ENCODE peak calls at places on chromosomes 7 and 10, in four cellular contexts. Y, V, B and E are unnamed samples.

GRCh38 chr10:68043030-68043429 is 32.1 kb downstream of the HERC4 start:
- DNase-seq in Y (no peak), V (no peak), B (no peak), E (no peak)

GRCh38 chr10:37831495-37832333 is 25.7 kb downstream of the ZNF248 start:
- DNase-seq in V (no peak), Y (no peak), B (no peak), E (no peak)

GRCh38 chr10:986881-987634 is 1.2 kb upstream of the GTPBP4 start:
- DNase-seq in Y (no peak), B (no peak), V (no peak), E (no peak)

GRCh38 chr10:26776258-26776657 is 78.8 kb downstream of the PDSS1 start:
- DNase-seq in Y (no peak), B (no peak), V (no peak), E (no peak)

GRCh38 chr10:114199239-114199638 is 20.1 kb downstream of the TDRD1 start:
- DNase-seq in V (no peak), Y (no peak), B (no peak), E (no peak)

GRCh38 chr7:75937958-75938786 is 23.2 kb downstream of the POR start:
- DNase-seq in Y (no peak), V (no peak), B (no peak), E (peak)

GRCh38 chr7:104642551-104642950 is 314.1 kb downstream of the LHFPL3 start:
- DNase-seq in Y (no peak), V (no peak), B (no peak), E (no peak)

GRCh38 chr7:107076781-107077698 is 32.5 kb downstream of the PRKAR2B start:
- DNase-seq in B (no peak), Y (no peak), V (no peak), E (peak)

GRCh38 chr10:118110750-118111149 is 64.0 kb upstream of the RAB11FIP2 start:
- DNase-seq in V (no peak), B (no peak), Y (no peak), E (no peak)

GRCh38 chr7:99123571-99124033 is 20.3 kb downstream of the SMURF1 start:
- DNase-seq in Y (no peak), B (no peak), V (peak), E (no peak)

GRCh38 chr7:156005202-156005821 is 193.0 kb upstream of the SHH start:
- DNase-seq in B (no peak), V (no peak), Y (no peak), E (no peak)

GRCh38 chr7:30304177-30304884 is 19.9 kb downstream of the ZNRF2 start:
- DNase-seq in B (no peak), V (no peak), Y (no peak), E (no peak)

GRCh38 chr10:112519129-112519761 is 72.2 kb downstream of the VTI1A start:
- DNase-seq in B (no peak), V (no peak), Y (no peak), E (no peak)

GRCh38 chr10:132296671-132297443 is 10.9 kb downstream of the STK32C start:
- DNase-seq in Y (no peak), B (no peak), V (no peak), E (no peak)

GRCh38 chr10:17910144-17910789 is 41.5 kb upstream of the SLC39A12 start:
- DNase-seq in B (peak), V (no peak), Y (no peak), E (peak)

GRCh38 chr10:124559372-124560132 is 97.9 kb downstream of the LHPP start:
- DNase-seq in B (no peak), Y (no peak), V (no peak), E (no peak)

GRCh38 chr7:116524609-116525297 is at the start of gene CAV1:
- DNase-seq in Y (no peak), B (no peak), V (no peak), E (peak)

GRCh38 chr10:29617880-29618340 is 16.9 kb downstream of the SVIL start:
- DNase-seq in V (no peak), Y (no peak), B (no peak), E (no peak)

GRCh38 chr7:36272567-36273269 is 116.9 kb upstream of the ANLN start:
- DNase-seq in B (no peak), Y (no peak), V (no peak), E (no peak)

GRCh38 chr10:49539320-49539885 is 482 bp upstream of the ERCC6 start:
- DNase-seq in B (no peak), V (peak), Y (peak), E (peak)

GRCh38 chr10:133160813-133161471 is 923 bp downstream of the KNDC1 start:
- DNase-seq in V (no peak), B (no peak), Y (no peak), E (no peak)

GRCh38 chr10:93106631-93107072 is 33.0 kb downstream of the CYP26A1 start:
- DNase-seq in B (no peak), V (no peak), Y (no peak), E (no peak)

GRCh38 chr7:65980478-65981250 is 1.3 kb downstream of the GUSB start:
- DNase-seq in B (peak), V (peak), Y (peak), E (peak)

GRCh38 chr7:73526892-73527821 is 5.1 kb upstream of the BAZ1B start:
- DNase-seq in B (no peak), Y (no peak), V (no peak), E (peak)

GRCh38 chr7:100752994-100753393 is 19.6 kb downstream of the ZAN start:
- DNase-seq in B (no peak), Y (no peak), V (no peak), E (no peak)

GRCh38 chr7:108459922-108460551 is 3.8 kb upstream of the NRCAM start:
- DNase-seq in V (no peak), B (no peak), Y (no peak), E (peak)

GRCh38 chr7:8058852-8059251 is 90.3 kb downstream of the GLCCI1 start:
- DNase-seq in B (no peak), Y (no peak), V (no peak), E (no peak)

GRCh38 chr7:87001214-87001613 is 58.2 kb downstream of the ELAPOR2 start:
- DNase-seq in V (no peak), Y (no peak), B (no peak), E (no peak)

GRCh38 chr7:138328215-138328614 is 131.8 kb upstream of the TRIM24 start:
- DNase-seq in V (no peak), Y (no peak), B (no peak), E (no peak)

GRCh38 chr7:135904282-135904681 is 72.9 kb downstream of the MTPN start:
- DNase-seq in B (no peak), V (no peak), Y (no peak), E (no peak)

GRCh38 chr7:135147341-135147898 is 452 bp upstream of the TMEM140 start:
- DNase-seq in V (no peak), B (no peak), Y (no peak), E (no peak)

GRCh38 chr10:23065549-23065948 is 29.8 kb upstream of the MSRB2 start:
- DNase-seq in B (no peak), Y (no peak), V (no peak), E (no peak)

GRCh38 chr7:157573244-157573643 is 236.4 kb downstream of the DNAJB6 start:
- DNase-seq in B (no peak), V (no peak), Y (no peak), E (no peak)

GRCh38 chr7:2261611-2262010 is 19.6 kb downstream of the NUDT1 start:
- DNase-seq in V (no peak), Y (no peak), B (no peak), E (no peak)

GRCh38 chr10:27235706-27236105 is 4.9 kb downstream of the ACBD5 start:
- DNase-seq in Y (no peak), V (no peak), B (no peak), E (no peak)

GRCh38 chr10:49619613-49620012 is 5.8 kb downstream of the CHAT start:
- DNase-seq in B (no peak), V (no peak), Y (no peak), E (no peak)

GRCh38 chr10:121952226-121952625 is 22.8 kb downstream of the NSMCE4A start:
- DNase-seq in B (no peak), V (no peak), Y (no peak), E (no peak)

GRCh38 chr7:91046322-91047088 is 217.7 kb upstream of the FZD1 start:
- DNase-seq in B (no peak), Y (no peak), V (no peak), E (no peak)

DNA sequence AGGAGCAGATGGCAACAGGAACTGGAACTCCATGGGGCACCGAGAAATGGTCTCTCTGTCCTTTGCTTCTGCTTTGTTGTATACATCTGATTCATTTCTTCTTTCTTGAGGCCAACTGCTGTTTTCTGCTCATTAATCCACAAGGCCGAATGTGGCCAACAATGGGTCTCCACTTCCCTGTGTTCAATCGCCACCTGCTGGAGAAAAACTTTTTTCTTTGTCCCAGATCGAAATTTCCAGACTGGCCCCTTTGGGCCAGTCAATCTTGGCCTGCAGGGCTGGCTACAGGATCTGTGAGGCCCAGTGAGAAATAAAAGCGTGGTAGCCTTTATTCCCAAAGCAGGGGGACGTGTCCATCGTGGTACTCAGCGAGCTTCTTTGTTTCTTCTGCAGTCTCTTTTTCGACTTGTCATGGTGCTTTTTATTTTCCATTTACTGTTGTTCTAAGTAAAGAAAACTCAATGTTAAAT is 58.8 kb downstream of the PARP12 start:
- DNase-seq in V (peak), B (peak), Y (peak), E (peak)
- TF ChIP-seq SPI1 in V (no peak), B (peak), Y (peak), E (peak)

GRCh38 chr7:123583821-123584220 is 17.8 kb upstream of the ASB15 start:
- DNase-seq in V (no peak), Y (no peak), B (no peak), E (no peak)

GRCh38 chr7:123588376-123588775 is 13.2 kb upstream of the ASB15 start:
- DNase-seq in V (no peak), B (no peak), Y (no peak), E (no peak)
- TF ChIP-seq SPI1 in V (no peak), B (no peak), Y (no peak), E (no peak)

GRCh38 chr10:46050956-46051355 is 4.9 kb upstream of the MSMB start:
- DNase-seq in B (no peak), V (no peak), Y (no peak), E (no peak)

GRCh38 chr10:46042527-46042926 is 3.5 kb downstream of the MSMB start:
- DNase-seq in V (no peak), Y (no peak), B (no peak), E (no peak)

GRCh38 chr10:46052057-46052790 is 6.2 kb upstream of the MSMB start:
- DNase-seq in V (no peak), Y (no peak), B (no peak), E (no peak)

GRCh38 chr10:46048152-46048551 is 2.1 kb upstream of the MSMB start:
- DNase-seq in Y (no peak), V (no peak), B (no peak), E (no peak)

DNA sequence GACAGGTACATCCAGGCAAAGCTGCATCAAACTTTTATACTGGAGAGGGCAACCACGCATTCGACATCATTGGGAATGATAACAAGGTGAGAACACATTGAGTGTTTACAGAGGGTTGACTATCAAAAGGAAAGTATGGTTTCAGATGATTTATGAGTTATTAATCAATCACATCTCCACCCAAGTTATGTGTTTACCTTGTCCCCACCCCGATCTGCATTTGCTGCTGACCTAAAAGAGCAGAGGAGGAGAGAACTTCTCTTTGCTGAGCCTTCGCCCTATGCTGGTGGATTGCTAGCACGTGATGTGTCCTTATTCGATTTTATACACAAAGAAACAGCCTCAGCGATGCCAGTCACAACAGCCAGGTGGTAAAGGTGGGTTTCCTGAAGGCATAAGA is at the start of gene MSMB:
- DNase-seq in V (no peak), B (no peak), Y (no peak), E (no peak)
- TF ChIP-seq SPI1 in V (no peak), B (no peak), Y (no peak), E (no peak)

GRCh38 chr10:70119197-70119596 is 13.4 kb downstream of the AIFM2 start:
- DNase-seq in B (no peak), V (no peak), Y (no peak), E (no peak)
- TF ChIP-seq SPI1 in B (no peak), V (no peak), Y (no peak), E (no peak)

GRCh38 chr7:69932034-69932628 is 333.9 kb downstream of the AUTS2 start:
- DNase-seq in B (no peak), V (no peak), Y (no peak), E (no peak)
- TF ChIP-seq SPI1 in B (no peak), V (no peak), Y (no peak), E (no peak)

DNA sequence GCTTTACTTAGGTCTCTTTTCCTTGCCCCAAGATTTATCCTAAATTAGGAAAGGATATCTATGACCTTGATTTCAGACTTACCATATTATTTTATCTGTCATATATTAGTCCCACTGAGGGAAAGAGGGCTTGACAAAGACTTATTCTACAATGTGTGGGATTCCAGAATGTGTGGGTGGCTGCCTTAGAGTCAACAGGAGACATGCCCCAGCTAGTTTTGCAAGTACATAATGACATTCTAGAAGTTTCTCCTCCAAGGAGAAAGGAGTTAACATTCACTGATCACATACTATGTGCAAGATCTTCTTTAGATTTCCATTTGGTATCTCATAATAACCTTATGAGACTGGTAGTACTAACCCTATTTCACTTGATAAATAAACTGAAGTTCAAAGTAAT is 25.1 kb downstream of the IRF5 start:
- DNase-seq in Y (no peak), V (no peak), B (no peak), E (no peak)
- TF ChIP-seq SPI1 in Y (no peak), V (no peak), B (no peak), E (no peak)

DNA sequence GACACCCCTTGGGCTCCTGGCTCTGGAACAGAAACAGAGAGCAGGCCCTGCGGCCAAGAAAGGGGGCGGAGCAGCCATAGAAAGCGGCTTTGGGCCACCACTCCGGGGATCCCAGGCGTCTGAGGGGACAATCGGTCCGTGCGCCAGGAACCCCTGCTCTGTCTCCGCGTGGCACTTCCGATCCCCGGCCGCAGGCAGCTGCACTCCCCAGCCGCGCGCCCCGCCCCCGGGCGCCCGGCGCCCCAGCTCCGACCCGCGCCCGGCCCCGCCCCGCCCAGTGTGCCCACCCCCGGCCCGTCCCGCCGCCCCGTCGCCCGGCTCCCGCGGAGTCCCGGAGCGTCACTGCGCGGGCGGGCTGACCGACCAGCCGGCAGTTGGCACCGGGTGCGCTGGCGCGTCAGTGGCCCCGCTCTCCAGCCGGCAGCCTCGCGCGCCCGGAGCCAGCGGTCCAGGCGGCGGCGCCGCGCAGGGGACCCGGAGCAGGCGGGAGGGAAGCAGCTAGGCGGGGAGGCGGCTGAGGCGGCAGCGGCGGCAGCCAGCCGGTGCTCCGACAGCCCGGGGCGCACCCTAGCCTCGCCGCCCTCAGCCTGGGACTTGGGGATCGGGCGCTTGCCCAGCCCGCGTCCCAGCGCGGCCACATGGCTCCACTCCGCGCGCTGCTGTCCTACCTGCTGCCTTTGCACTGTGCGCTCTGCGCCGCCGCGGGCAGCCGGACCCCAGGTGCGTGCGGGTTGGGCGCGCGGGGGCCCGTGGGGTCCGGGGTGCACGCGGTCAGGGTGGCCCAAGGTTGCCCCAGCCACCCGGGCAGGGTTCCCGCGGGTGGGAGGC is at the start of gene ADAMTS14:
- DNase-seq in V (peak), Y (peak), B (no peak), E (peak)
- TF ChIP-seq SPI1 in V (no peak), Y (no peak), B (no peak), E (no peak)

DNA sequence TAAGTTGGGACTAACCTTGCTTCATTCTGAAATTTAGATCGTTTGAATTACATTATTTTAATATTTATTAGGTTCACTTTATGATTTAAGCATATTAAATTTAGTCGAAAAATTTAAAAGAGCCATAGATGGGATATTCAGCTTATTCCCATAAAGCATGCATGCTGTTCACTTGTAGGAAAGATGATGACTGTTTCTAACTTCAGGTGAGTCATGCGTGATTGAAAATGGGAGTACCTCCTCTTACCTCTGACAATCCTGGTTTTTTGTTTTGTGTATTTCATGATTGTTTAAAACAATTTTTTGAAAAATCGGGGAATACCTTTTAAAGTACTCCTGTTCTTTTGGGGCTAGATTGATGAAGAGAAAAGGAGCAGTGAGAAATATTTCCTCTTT is 1.4 kb downstream of the TNKS2 start:
- DNase-seq in B (no peak), V (no peak), Y (no peak), E (no peak)
- TF ChIP-seq SPI1 in B (no peak), V (no peak), Y (no peak), E (no peak)

GRCh38 chr7:122849297-122849696 is 37.0 kb downstream of the CADPS2 start:
- DNase-seq in Y (no peak), B (no peak), V (no peak), E (no peak)

GRCh38 chr7:122847871-122848473 is 38.3 kb downstream of the CADPS2 start:
- DNase-seq in B (no peak), Y (no peak), V (no peak), E (no peak)

GRCh38 chr7:122845286-122845685 is 41.0 kb downstream of the CADPS2 start:
- DNase-seq in Y (no peak), V (no peak), B (no peak), E (no peak)

GRCh38 chr7:122846591-122846990 is 39.7 kb downstream of the CADPS2 start:
- DNase-seq in V (no peak), Y (no peak), B (no peak), E (no peak)

DNA sequence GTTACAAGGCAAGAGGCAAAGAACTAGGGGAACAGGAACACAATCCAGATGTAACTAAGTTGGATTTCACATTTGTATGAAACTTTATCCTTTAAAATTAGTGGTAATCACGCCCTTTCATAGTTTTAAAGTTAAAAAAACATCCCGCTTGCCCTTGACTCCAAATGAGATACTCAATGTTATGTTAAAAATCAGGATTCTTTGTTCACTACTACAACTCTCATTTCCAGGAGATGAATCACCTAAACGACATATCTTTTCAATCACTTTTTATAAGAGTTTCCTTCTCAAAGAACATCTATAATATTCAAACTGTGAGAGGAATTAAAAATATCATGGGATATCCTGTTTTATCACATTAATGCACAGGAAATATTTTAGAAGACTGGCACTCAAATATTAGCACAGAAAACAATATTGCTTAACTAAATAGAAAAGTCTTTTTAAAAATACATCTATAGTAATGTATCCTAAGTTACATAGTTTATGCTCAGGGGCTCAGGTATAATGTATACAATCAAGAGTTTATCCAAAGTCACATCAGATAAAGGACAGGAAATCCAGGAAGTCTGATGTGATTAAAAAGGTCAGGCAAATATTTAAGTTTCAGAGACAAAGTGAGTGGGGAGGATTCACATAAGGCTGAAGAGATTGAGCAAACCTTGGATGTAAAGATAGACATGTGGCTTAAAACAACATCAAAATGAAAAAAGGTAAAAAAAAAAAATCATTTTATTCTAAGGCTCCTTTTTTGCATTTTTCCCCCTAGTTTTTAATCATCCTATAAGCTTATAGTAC is 41.9 kb downstream of the CADPS2 start:
- DNase-seq in Y (no peak), V (no peak), B (no peak), E (no peak)
- TF ChIP-seq SPI1 in Y (no peak), V (no peak), B (no peak), E (no peak)